ENCODE peak calls at places on chromosomes 1 and 21, in six cellular contexts. One of them, this sample, is unnamed.

GRCh38 chr1:5311634-5312298 is 657.4 kb downstream of the AJAP1 start:
- DNase-seq in sigmoid colon: no peak
- DNase-seq in ovary: no peak
- DNase-seq in GM12892: no peak
- DNase-seq in transverse colon: no peak
- DNase-seq in Peyer's patch: no peak
- DNase-seq in this sample: no peak

GRCh38 chr1:168202941-168203654 is 22.7 kb upstream of the SFT2D2 start:
- DNase-seq in sigmoid colon: peak
- DNase-seq in ovary: no peak
- DNase-seq in GM12892: no peak
- DNase-seq in Peyer's patch: no peak
- DNase-seq in transverse colon: no peak
- DNase-seq in this sample: no peak

GRCh38 chr1:244325056-244325764 is 126.5 kb downstream of the ADSS2 start:
- DNase-seq in GM12892: no peak
- DNase-seq in ovary: no peak
- DNase-seq in sigmoid colon: no peak
- DNase-seq in Peyer's patch: peak
- DNase-seq in transverse colon: no peak
- DNase-seq in this sample: no peak

GRCh38 chr1:156140879-156141707 is 12.3 kb upstream of the SEMA4A start:
- DNase-seq in GM12892: no peak
- DNase-seq in sigmoid colon: no peak
- DNase-seq in ovary: no peak
- DNase-seq in Peyer's patch: no peak
- DNase-seq in transverse colon: no peak
- DNase-seq in this sample: no peak

GRCh38 chr1:111515291-111516007 is 12.0 kb upstream of the ADORA3 start:
- DNase-seq in Peyer's patch: peak
- DNase-seq in transverse colon: peak
- DNase-seq in sigmoid colon: peak
- DNase-seq in ovary: peak
- DNase-seq in GM12892: no peak
- DNase-seq in this sample: peak

GRCh38 chr21:33286600-33287456 is 20.7 kb downstream of the IL10RB start:
- DNase-seq in sigmoid colon: no peak
- DNase-seq in Peyer's patch: no peak
- DNase-seq in transverse colon: peak
- DNase-seq in ovary: peak
- DNase-seq in GM12892: no peak
- DNase-seq in this sample: peak

GRCh38 chr1:107171378-107171777 is 30.5 kb downstream of the NTNG1 start:
- DNase-seq in transverse colon: no peak
- DNase-seq in GM12892: no peak
- DNase-seq in ovary: no peak
- DNase-seq in sigmoid colon: no peak
- DNase-seq in Peyer's patch: no peak
- DNase-seq in this sample: no peak

GRCh38 chr1:46519209-46519608 is 29.6 kb downstream of the DMBX1 start:
- DNase-seq in Peyer's patch: no peak
- DNase-seq in GM12892: no peak
- DNase-seq in ovary: no peak
- DNase-seq in transverse colon: no peak
- DNase-seq in sigmoid colon: no peak
- DNase-seq in this sample: no peak

GRCh38 chr1:21334214-21335087 is 44.2 kb upstream of the ECE1 start:
- DNase-seq in transverse colon: peak
- DNase-seq in sigmoid colon: peak
- DNase-seq in GM12892: peak
- DNase-seq in Peyer's patch: peak
- DNase-seq in ovary: peak
- DNase-seq in this sample: peak

GRCh38 chr1:107771377-107771776 is 193.6 kb downstream of the VAV3 start:
- DNase-seq in sigmoid colon: no peak
- DNase-seq in GM12892: no peak
- DNase-seq in transverse colon: no peak
- DNase-seq in ovary: no peak
- DNase-seq in Peyer's patch: no peak
- DNase-seq in this sample: no peak

GRCh38 chr1:207002731-207003146 is 29.8 kb downstream of the C1orf116 start:
- DNase-seq in GM12892: no peak
- DNase-seq in transverse colon: no peak
- DNase-seq in sigmoid colon: no peak
- DNase-seq in Peyer's patch: no peak
- DNase-seq in ovary: no peak
- DNase-seq in this sample: no peak

DNA sequence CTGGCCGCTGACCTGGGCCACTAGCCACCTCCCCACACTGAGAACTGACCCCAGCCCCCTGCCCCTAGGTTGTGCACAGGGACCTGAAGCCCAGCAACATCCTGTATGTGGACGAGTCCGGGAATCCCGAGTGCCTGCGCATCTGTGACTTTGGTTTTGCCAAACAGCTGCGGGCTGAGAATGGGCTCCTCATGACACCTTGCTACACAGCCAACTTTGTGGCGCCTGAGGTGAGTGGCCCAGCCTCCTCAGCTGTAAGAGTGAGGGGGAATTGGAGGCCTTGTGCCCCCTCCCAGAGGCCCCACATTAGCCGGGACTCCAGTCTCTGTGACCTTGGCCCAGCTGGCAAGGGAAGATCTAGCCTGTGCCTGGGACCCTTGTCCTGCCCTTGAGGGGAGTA is 41.8 kb downstream of the RPS6KA1 start:
- DNase-seq in sigmoid colon: no peak
- DNase-seq in Peyer's patch: no peak
- DNase-seq in GM12892: no peak
- DNase-seq in ovary: no peak
- DNase-seq in transverse colon: no peak
- DNase-seq in this sample: no peak
- TF ChIP-seq POLR2A in sigmoid colon: no peak
- TF ChIP-seq POLR2A in Peyer's patch: no peak
- TF ChIP-seq POLR2A in GM12892: no peak
- TF ChIP-seq POLR2A in ovary: no peak
- TF ChIP-seq POLR2A in transverse colon: no peak
- TF ChIP-seq POLR2A in this sample: no peak

GRCh38 chr1:223142795-223143759 is at the start of gene TLR5:
- DNase-seq in ovary: peak
- DNase-seq in transverse colon: peak
- DNase-seq in Peyer's patch: peak
- DNase-seq in sigmoid colon: peak
- DNase-seq in GM12892: peak
- DNase-seq in this sample: peak
- TF ChIP-seq POLR2A in ovary: peak
- TF ChIP-seq POLR2A in transverse colon: no peak
- TF ChIP-seq POLR2A in Peyer's patch: peak
- TF ChIP-seq POLR2A in sigmoid colon: no peak
- TF ChIP-seq POLR2A in GM12892: no peak
- TF ChIP-seq POLR2A in this sample: peak

GRCh38 chr1:76470166-76470565 is 395.6 kb downstream of the ST6GALNAC3 start:
- DNase-seq in ovary: no peak
- DNase-seq in transverse colon: no peak
- DNase-seq in sigmoid colon: no peak
- DNase-seq in Peyer's patch: no peak
- DNase-seq in GM12892: no peak
- DNase-seq in this sample: no peak

GRCh38 chr1:76477131-76477530 is 390.1 kb upstream of the ST6GALNAC5 start:
- DNase-seq in sigmoid colon: no peak
- DNase-seq in transverse colon: no peak
- DNase-seq in Peyer's patch: no peak
- DNase-seq in GM12892: no peak
- DNase-seq in ovary: no peak
- DNase-seq in this sample: no peak

DNA sequence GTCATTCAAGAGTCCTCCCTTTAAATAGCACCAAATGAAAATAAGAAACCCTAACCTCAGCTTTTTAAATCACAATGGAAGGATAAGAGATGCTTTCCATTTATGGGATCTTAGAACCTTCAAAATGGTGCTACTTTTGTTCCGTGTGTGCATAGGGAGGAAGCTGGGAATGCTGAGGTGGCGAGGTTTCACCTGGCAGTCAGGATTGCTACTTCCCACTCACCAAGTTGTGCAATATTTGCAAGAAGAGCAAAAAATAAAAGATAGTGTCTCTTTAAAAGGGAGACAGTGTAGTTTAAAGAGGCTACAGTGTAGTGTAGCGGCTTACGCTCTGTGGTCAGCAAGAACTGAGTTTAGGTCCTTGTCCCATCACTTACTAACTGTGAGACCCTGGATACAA is 392.4 kb upstream of the ST6GALNAC5 start:
- DNase-seq in sigmoid colon: no peak
- DNase-seq in transverse colon: no peak
- DNase-seq in GM12892: no peak
- DNase-seq in Peyer's patch: no peak
- DNase-seq in ovary: no peak
- DNase-seq in this sample: no peak
- TF ChIP-seq POLR2A in sigmoid colon: no peak
- TF ChIP-seq POLR2A in transverse colon: no peak
- TF ChIP-seq POLR2A in GM12892: no peak
- TF ChIP-seq POLR2A in Peyer's patch: no peak
- TF ChIP-seq POLR2A in ovary: no peak
- TF ChIP-seq POLR2A in this sample: no peak

GRCh38 chr1:43938383-43938782 is 4.8 kb downstream of the ARTN start:
- DNase-seq in GM12892: no peak
- DNase-seq in Peyer's patch: no peak
- DNase-seq in ovary: no peak
- DNase-seq in sigmoid colon: peak
- DNase-seq in transverse colon: no peak
- DNase-seq in this sample: no peak
- TF ChIP-seq POLR2A in GM12892: no peak
- TF ChIP-seq POLR2A in Peyer's patch: no peak
- TF ChIP-seq POLR2A in ovary: no peak
- TF ChIP-seq POLR2A in sigmoid colon: no peak
- TF ChIP-seq POLR2A in transverse colon: no peak
- TF ChIP-seq POLR2A in this sample: no peak

GRCh38 chr1:37479255-37480124 is 5.1 kb downstream of the ZC3H12A start:
- DNase-seq in ovary: peak
- DNase-seq in transverse colon: peak
- DNase-seq in GM12892: peak
- DNase-seq in sigmoid colon: peak
- DNase-seq in Peyer's patch: peak
- DNase-seq in this sample: peak
- TF ChIP-seq POLR2A in ovary: peak
- TF ChIP-seq POLR2A in transverse colon: peak
- TF ChIP-seq POLR2A in GM12892: peak
- TF ChIP-seq POLR2A in sigmoid colon: no peak
- TF ChIP-seq POLR2A in Peyer's patch: peak
- TF ChIP-seq POLR2A in this sample: no peak